ENCODE peak calls at places on chromosome 7, in six cellular contexts. W is A549, C is GM12878, I is HCT116, L is K562, G is HepG2. T is an unnamed sample.

GRCh38 chr7:115226410-115226809 is 304.5 kb downstream of the MDFIC start:
- DNase-seq in G (no peak), I (no peak), W (no peak), L (no peak), C (no peak), T (no peak)

GRCh38 chr7:46256870-46257528 is 335.9 kb upstream of the IGFBP3 start:
- DNase-seq in W (no peak), G (no peak), L (no peak), I (no peak), C (no peak), T (no peak)

GRCh38 chr7:94906035-94906796 is 1.2 kb upstream of the PPP1R9A start:
- DNase-seq in W (no peak), G (peak; percentile 78), L (no peak), I (no peak), C (no peak), T (no peak)

GRCh38 chr7:14833707-14834106 is 68.8 kb downstream of the DGKB start:
- DNase-seq in G (no peak), W (no peak), C (no peak), I (no peak), L (no peak), T (no peak)

GRCh38 chr7:7176421-7177043 is 5.8 kb upstream of the C1GALT1 start:
- DNase-seq in L (no peak), G (peak; percentile 81), C (no peak), I (peak; percentile 76), W (peak; percentile 33), T (peak; percentile 70)

GRCh38 chr7:548401-548800 is 28.8 kb upstream of the PDGFA start:
- DNase-seq in C (no peak), W (no peak), L (no peak), G (no peak), I (no peak), T (no peak)

GRCh38 chr7:118352854-118353453 is 128.4 kb downstream of the ANKRD7 start:
- DNase-seq in L (no peak), I (peak; percentile 52), G (peak; percentile 31), C (no peak), W (no peak), T (peak; percentile 87)

GRCh38 chr7:129169171-129169643 is 19.2 kb upstream of the SMO start:
- DNase-seq in C (no peak), G (no peak), L (peak; percentile 92), I (no peak), W (no peak), T (peak; percentile 46)

GRCh38 chr7:2681954-2682799 is 5.8 kb upstream of the AMZ1 start:
- DNase-seq in C (no peak), I (no peak), W (no peak), G (no peak), L (no peak), T (no peak)

GRCh38 chr7:438361-438760 is 81.3 kb downstream of the PDGFA start:
- DNase-seq in I (no peak), C (no peak), W (no peak), G (no peak), L (no peak), T (no peak)

GRCh38 chr7:117248810-117249209 is 74.0 kb downstream of the WNT2 start:
- DNase-seq in W (no peak), G (no peak), C (no peak), I (no peak), L (no peak), T (no peak)
- TF ChIP-seq MAX in W (no peak), G (no peak), C (no peak), I (no peak), L (no peak), T (no peak)

DNA sequence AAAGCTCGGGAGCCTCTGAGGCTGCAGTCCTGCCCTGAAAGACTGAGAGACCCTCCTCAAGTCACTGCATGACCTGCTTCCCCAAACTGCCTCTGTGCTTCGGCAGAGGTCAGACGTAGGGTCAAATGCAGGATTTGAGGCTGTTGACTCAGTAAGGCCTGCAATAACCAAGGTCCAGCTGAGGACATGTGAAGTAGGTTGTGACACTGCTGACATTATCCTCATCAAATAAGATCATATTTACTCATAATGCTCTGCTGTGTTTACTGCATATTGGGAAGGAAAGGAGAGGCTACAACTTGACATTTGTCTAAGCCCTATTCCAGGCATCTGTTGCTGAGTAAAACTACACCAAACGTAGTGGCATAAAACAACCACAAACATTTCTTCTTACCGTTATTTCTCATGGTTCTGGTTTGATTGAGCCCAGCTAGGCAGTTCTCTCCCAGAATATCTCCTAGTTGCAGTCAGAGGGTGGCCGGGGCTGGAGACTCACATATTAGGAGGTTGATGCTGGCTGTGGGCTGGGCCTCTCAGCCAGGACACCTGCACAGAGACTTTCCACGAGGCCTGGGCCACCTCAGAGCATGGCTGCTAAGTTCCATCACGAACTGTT is 122.1 kb upstream of the STK17A start:
- DNase-seq in I (no peak), C (no peak), G (peak; percentile 38), L (no peak), W (no peak), T (no peak)
- TF ChIP-seq POLR2A in I (no peak), C (no peak), G (no peak), L (no peak), W (no peak), T (no peak)

DNA sequence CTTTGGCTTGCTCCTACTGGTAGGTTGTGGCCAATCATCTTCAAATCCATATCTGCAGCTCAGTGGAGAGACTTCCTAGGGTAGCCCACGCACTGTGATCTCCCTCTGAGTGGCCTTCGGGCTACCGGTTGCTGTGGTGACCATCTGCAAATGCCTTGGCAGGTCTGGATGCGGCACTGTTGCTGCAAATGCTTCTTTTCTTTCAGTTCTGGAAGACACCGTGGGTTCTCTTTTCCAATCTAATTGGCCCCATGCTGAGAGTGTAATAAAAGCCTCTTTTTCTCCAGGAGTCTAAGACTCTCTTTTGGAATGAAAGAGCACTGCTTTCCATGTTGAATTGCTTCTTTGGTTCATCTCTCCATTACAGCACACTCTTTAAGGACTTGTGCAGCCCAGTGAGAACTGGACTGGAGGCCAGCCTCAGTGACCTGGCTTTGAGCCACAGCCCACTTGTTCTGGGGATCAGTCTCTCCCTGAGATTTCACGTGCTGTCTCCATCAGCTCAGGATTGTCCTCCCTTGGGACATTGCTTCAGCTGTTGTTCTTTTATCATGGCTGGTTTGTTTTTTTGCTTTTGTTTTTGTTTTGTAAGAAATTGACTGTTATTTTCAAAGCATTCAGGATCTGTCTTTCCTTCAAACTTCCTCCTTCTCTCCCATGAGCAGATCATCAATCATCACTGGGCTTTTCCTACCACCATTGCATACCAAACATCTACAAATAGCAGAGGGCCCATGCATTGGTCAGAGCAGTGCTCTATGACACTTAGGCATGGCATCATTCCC is 286.6 kb downstream of the BMPER start:
- DNase-seq in I (no peak), L (no peak), C (no peak), W (no peak), G (no peak), T (no peak)
- TF ChIP-seq MAX in I (no peak), L (no peak), C (no peak), W (no peak), G (no peak), T (no peak)

DNA sequence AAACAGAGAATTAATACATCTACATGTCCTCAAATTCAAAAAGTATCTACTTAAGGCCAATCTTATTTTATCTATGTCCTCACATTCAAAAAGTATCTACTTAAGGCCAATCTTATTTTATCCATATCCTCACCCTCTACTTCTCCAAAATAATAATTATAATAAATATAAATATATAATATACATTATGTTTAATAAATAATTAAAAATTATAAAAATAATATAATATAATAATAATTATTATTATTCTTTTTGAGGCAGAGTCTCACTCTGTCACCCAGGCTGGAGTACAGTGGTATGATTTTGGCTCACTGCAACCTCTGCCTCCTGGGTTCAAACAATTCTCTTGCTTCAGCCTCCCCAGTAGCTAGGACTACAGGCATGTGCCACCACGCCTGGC is 784.9 kb downstream of the DNAJB9 start:
- DNase-seq in G (no peak), C (no peak), I (no peak), L (no peak), W (no peak), T (no peak)
- TF ChIP-seq POLR2A in G (no peak), C (no peak), I (no peak), L (no peak), W (no peak), T (no peak)

GRCh38 chr7:21413502-21413901 is 14.4 kb upstream of the SP4 start:
- DNase-seq in W (no peak), G (no peak), I (no peak), C (no peak), L (no peak), T (no peak)

GRCh38 chr7:21414795-21415393 is 13.0 kb upstream of the SP4 start:
- DNase-seq in L (no peak), W (no peak), I (no peak), C (no peak), G (no peak), T (no peak)

GRCh38 chr7:21412953-21413352 is 14.9 kb upstream of the SP4 start:
- DNase-seq in G (no peak), L (no peak), C (no peak), I (no peak), W (no peak), T (no peak)

GRCh38 chr7:21408481-21408820 is 19.4 kb upstream of the SP4 start:
- DNase-seq in C (no peak), I (no peak), W (no peak), G (no peak), L (no peak), T (no peak)

GRCh38 chr7:21412291-21412896 is 15.5 kb upstream of the SP4 start:
- DNase-seq in C (peak; percentile 43), W (no peak), L (no peak), G (no peak), I (no peak), T (no peak)
- TF ChIP-seq MAX in C (no peak), W (no peak), L (no peak), G (no peak), I (no peak), T (no peak)

DNA sequence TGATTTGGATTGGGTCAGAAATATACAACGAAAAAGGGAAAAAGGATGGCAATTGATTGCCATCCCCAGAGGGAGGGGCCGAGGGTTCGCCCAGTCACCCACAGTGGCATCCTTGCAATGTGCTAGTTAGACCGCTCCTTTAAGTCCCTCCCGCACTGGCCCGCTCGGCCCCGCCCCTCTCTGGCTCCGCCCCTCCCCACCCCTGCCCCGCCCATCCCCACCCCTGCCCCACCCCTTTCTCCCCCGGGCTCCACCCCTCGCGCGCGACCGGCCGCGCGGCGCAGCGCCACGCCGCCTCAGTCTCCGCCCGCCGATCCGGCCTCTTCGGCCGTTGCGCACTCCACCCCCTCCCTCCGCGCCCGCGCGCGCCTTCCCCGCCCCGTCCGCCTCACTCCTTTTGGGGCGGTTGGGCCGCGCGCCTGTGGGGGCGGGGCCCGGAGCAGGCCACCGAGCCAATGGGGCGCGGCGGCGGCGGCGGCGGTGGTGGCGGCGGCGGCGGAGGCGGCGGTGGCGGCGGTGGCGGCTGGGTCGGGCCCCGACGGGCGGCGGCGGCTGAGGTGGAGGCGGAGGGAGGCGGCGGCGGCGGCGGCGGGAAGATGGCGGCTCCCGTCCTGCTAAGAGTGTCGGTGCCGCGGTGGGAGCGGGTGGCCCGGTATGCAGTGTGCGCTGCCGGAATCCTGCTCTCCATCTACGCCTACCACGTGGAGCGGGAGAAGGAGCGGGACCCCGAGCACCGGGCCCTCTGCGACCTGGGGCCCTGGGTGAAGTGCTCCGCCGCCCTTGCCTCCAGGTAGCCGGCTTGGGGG is at the start of gene VKORC1L1:
- DNase-seq in G (peak; percentile 80), I (peak; percentile 80), W (peak; percentile 50), L (peak; percentile 92), C (peak; percentile 52), T (peak; percentile 97)
- TF ChIP-seq POLR2A in G (no peak), I (no peak), W (peak; percentile 33), L (peak; percentile 63), C (peak; percentile 63), T (peak; percentile 19)

GRCh38 chr7:48887500-48887899 is 36.8 kb upstream of the CDC14C start:
- DNase-seq in W (no peak), I (no peak), C (no peak), G (no peak), L (no peak), T (no peak)
- TF ChIP-seq MAX in W (no peak), I (no peak), C (no peak), G (no peak), L (no peak), T (no peak)